ENCODE peak calls at places on chromosome 10, in five cellular contexts. One of them, this sample, is unnamed.

GRCh38 chr10:31064334-31064733 is 32.7 kb upstream of the ZNF438 start:
- DNase-seq in mammary epithelial cell: peak
- DNase-seq in choroid plexus epithelial cell: peak
- DNase-seq in dorsolateral prefrontal cortex: peak
- DNase-seq in ascending aorta: no peak
- DNase-seq in this sample: no peak

GRCh38 chr10:30742471-30742870 is 112.9 kb upstream of the LYZL2 start:
- DNase-seq in mammary epithelial cell: no peak
- DNase-seq in ascending aorta: no peak
- DNase-seq in choroid plexus epithelial cell: no peak
- DNase-seq in dorsolateral prefrontal cortex: no peak
- DNase-seq in this sample: no peak

GRCh38 chr10:93062499-93063216 is 2.1 kb downstream of the CYP26C1 start:
- DNase-seq in mammary epithelial cell: peak
- DNase-seq in ascending aorta: no peak
- DNase-seq in dorsolateral prefrontal cortex: no peak
- DNase-seq in choroid plexus epithelial cell: peak
- DNase-seq in this sample: no peak

GRCh38 chr10:95513941-95514392 is 47.2 kb downstream of the SORBS1 start:
- DNase-seq in dorsolateral prefrontal cortex: peak
- DNase-seq in choroid plexus epithelial cell: peak
- DNase-seq in ascending aorta: peak
- DNase-seq in mammary epithelial cell: peak
- DNase-seq in this sample: no peak

GRCh38 chr10:95295031-95295755 is 4.4 kb upstream of the PDLIM1 start:
- DNase-seq in dorsolateral prefrontal cortex: no peak
- DNase-seq in mammary epithelial cell: peak
- DNase-seq in choroid plexus epithelial cell: peak
- DNase-seq in ascending aorta: no peak
- DNase-seq in this sample: no peak

GRCh38 chr10:77264107-77264506 is 373.5 kb downstream of the KCNMA1 start:
- DNase-seq in ascending aorta: no peak
- DNase-seq in dorsolateral prefrontal cortex: no peak
- DNase-seq in choroid plexus epithelial cell: no peak
- DNase-seq in mammary epithelial cell: no peak
- DNase-seq in this sample: no peak

GRCh38 chr10:25048463-25048862 is 32.1 kb downstream of the THNSL1 start:
- DNase-seq in dorsolateral prefrontal cortex: no peak
- DNase-seq in ascending aorta: no peak
- DNase-seq in choroid plexus epithelial cell: no peak
- DNase-seq in mammary epithelial cell: no peak
- DNase-seq in this sample: no peak

GRCh38 chr10:18684953-18685352 is 25.7 kb downstream of the ARL5B start:
- DNase-seq in ascending aorta: no peak
- DNase-seq in mammary epithelial cell: no peak
- DNase-seq in dorsolateral prefrontal cortex: no peak
- DNase-seq in choroid plexus epithelial cell: no peak
- DNase-seq in this sample: no peak

GRCh38 chr10:71880425-71881306 is 29.6 kb upstream of the PSAP start:
- DNase-seq in choroid plexus epithelial cell: no peak
- DNase-seq in dorsolateral prefrontal cortex: peak
- DNase-seq in ascending aorta: no peak
- DNase-seq in mammary epithelial cell: no peak
- DNase-seq in this sample: no peak

GRCh38 chr10:130769146-130770017 is 542.1 kb downstream of the TCERG1L start:
- DNase-seq in dorsolateral prefrontal cortex: no peak
- DNase-seq in choroid plexus epithelial cell: no peak
- DNase-seq in ascending aorta: no peak
- DNase-seq in mammary epithelial cell: no peak
- DNase-seq in this sample: no peak

GRCh38 chr10:36452851-36453250 is 672.5 kb upstream of the ANKRD30A start:
- DNase-seq in choroid plexus epithelial cell: no peak
- DNase-seq in dorsolateral prefrontal cortex: no peak
- DNase-seq in mammary epithelial cell: peak
- DNase-seq in ascending aorta: no peak
- DNase-seq in this sample: no peak

GRCh38 chr10:30873408-30873807 is 158.3 kb downstream of the ZNF438 start:
- DNase-seq in dorsolateral prefrontal cortex: no peak
- DNase-seq in ascending aorta: no peak
- DNase-seq in choroid plexus epithelial cell: no peak
- DNase-seq in mammary epithelial cell: no peak
- DNase-seq in this sample: no peak

GRCh38 chr10:96416643-96417042 is 57.8 kb upstream of the OPALIN start:
- DNase-seq in ascending aorta: no peak
- DNase-seq in choroid plexus epithelial cell: peak
- DNase-seq in mammary epithelial cell: peak
- DNase-seq in dorsolateral prefrontal cortex: peak
- DNase-seq in this sample: no peak

GRCh38 chr10:58856508-58857240 is 319.8 kb upstream of the PHYHIPL start:
- DNase-seq in dorsolateral prefrontal cortex: peak
- DNase-seq in ascending aorta: peak
- DNase-seq in choroid plexus epithelial cell: peak
- DNase-seq in mammary epithelial cell: peak
- DNase-seq in this sample: no peak

GRCh38 chr10:43091846-43092245 is 15.0 kb downstream of the RET start:
- DNase-seq in dorsolateral prefrontal cortex: no peak
- DNase-seq in choroid plexus epithelial cell: no peak
- DNase-seq in mammary epithelial cell: no peak
- DNase-seq in ascending aorta: no peak
- DNase-seq in this sample: no peak

GRCh38 chr10:26085549-26085948 is 131.0 kb upstream of the GAD2 start:
- DNase-seq in mammary epithelial cell: no peak
- DNase-seq in ascending aorta: no peak
- DNase-seq in choroid plexus epithelial cell: no peak
- DNase-seq in dorsolateral prefrontal cortex: no peak
- DNase-seq in this sample: no peak

GRCh38 chr10:124703778-124704427 is 40.3 kb downstream of the FAM53B start:
- DNase-seq in dorsolateral prefrontal cortex: peak
- DNase-seq in ascending aorta: no peak
- DNase-seq in choroid plexus epithelial cell: peak
- DNase-seq in mammary epithelial cell: no peak
- DNase-seq in this sample: no peak

GRCh38 chr10:43078175-43078985 is 1.5 kb downstream of the RET start:
- DNase-seq in ascending aorta: no peak
- DNase-seq in mammary epithelial cell: no peak
- DNase-seq in choroid plexus epithelial cell: no peak
- DNase-seq in dorsolateral prefrontal cortex: no peak
- DNase-seq in this sample: no peak

GRCh38 chr10:70164179-70164578 is 6.1 kb downstream of the SAR1A start:
- DNase-seq in mammary epithelial cell: no peak
- DNase-seq in dorsolateral prefrontal cortex: no peak
- DNase-seq in choroid plexus epithelial cell: no peak
- DNase-seq in ascending aorta: no peak
- DNase-seq in this sample: no peak

GRCh38 chr10:48414778-48415177 is 108.3 kb downstream of the MAPK8 start:
- DNase-seq in ascending aorta: no peak
- DNase-seq in dorsolateral prefrontal cortex: no peak
- DNase-seq in choroid plexus epithelial cell: no peak
- DNase-seq in mammary epithelial cell: peak
- DNase-seq in this sample: no peak

GRCh38 chr10:33559105-33559504 is 224.6 kb upstream of the NRP1 start:
- DNase-seq in mammary epithelial cell: peak
- DNase-seq in choroid plexus epithelial cell: peak
- DNase-seq in ascending aorta: no peak
- DNase-seq in dorsolateral prefrontal cortex: no peak
- DNase-seq in this sample: no peak

GRCh38 chr10:98908868-98909267 is 326.8 kb downstream of the HPSE2 start:
- DNase-seq in choroid plexus epithelial cell: no peak
- DNase-seq in ascending aorta: no peak
- DNase-seq in mammary epithelial cell: no peak
- DNase-seq in dorsolateral prefrontal cortex: no peak
- DNase-seq in this sample: no peak

GRCh38 chr10:100571069-100571817 is 35.5 kb downstream of the HIF1AN start:
- DNase-seq in dorsolateral prefrontal cortex: no peak
- DNase-seq in mammary epithelial cell: no peak
- DNase-seq in ascending aorta: peak
- DNase-seq in choroid plexus epithelial cell: no peak
- DNase-seq in this sample: no peak

GRCh38 chr10:100570518-100570865 is 34.7 kb downstream of the HIF1AN start:
- DNase-seq in dorsolateral prefrontal cortex: no peak
- DNase-seq in mammary epithelial cell: no peak
- DNase-seq in choroid plexus epithelial cell: no peak
- DNase-seq in ascending aorta: peak
- DNase-seq in this sample: no peak

GRCh38 chr10:100568937-100569336 is 33.2 kb downstream of the HIF1AN start:
- DNase-seq in choroid plexus epithelial cell: no peak
- DNase-seq in mammary epithelial cell: no peak
- DNase-seq in dorsolateral prefrontal cortex: no peak
- DNase-seq in ascending aorta: peak
- DNase-seq in this sample: no peak

GRCh38 chr10:100567826-100568225 is 32.1 kb downstream of the HIF1AN start:
- DNase-seq in choroid plexus epithelial cell: no peak
- DNase-seq in mammary epithelial cell: no peak
- DNase-seq in ascending aorta: peak
- DNase-seq in dorsolateral prefrontal cortex: no peak
- DNase-seq in this sample: no peak

GRCh38 chr10:100569687-100570517 is 34.2 kb downstream of the HIF1AN start:
- DNase-seq in dorsolateral prefrontal cortex: no peak
- DNase-seq in choroid plexus epithelial cell: no peak
- DNase-seq in ascending aorta: peak
- DNase-seq in mammary epithelial cell: no peak
- DNase-seq in this sample: no peak
- TF ChIP-seq CTCF in dorsolateral prefrontal cortex: no peak
- TF ChIP-seq CTCF in choroid plexus epithelial cell: peak
- TF ChIP-seq CTCF in ascending aorta: no peak
- TF ChIP-seq CTCF in mammary epithelial cell: no peak
- TF ChIP-seq CTCF in this sample: no peak

DNA sequence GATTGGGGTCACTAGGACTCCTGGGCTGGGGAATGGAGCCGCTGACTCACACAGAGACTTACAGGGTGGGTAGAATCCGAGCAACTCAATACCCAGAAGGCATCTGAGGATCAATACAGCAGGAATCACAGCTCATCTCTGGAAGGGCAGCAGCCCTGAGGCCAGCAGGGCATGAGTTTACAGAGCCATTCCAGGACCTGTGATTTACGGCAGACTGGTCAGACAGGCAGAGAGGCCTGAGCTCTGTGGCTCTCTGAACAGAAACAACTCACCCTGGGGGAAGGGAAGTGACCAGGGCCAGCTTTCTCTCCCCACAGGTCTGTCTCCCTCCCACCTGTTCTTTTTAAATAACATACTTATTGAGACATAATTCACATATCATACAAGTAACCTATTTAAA is 88.2 kb upstream of the CXCL12 start:
- DNase-seq in ascending aorta: no peak
- DNase-seq in dorsolateral prefrontal cortex: no peak
- DNase-seq in choroid plexus epithelial cell: no peak
- DNase-seq in mammary epithelial cell: no peak
- DNase-seq in this sample: no peak
- TF ChIP-seq CTCF in ascending aorta: no peak
- TF ChIP-seq CTCF in dorsolateral prefrontal cortex: no peak
- TF ChIP-seq CTCF in choroid plexus epithelial cell: no peak
- TF ChIP-seq CTCF in mammary epithelial cell: no peak
- TF ChIP-seq CTCF in this sample: no peak

GRCh38 chr10:113213041-113213440 is 263.0 kb downstream of the TCF7L2 start:
- DNase-seq in ascending aorta: no peak
- DNase-seq in mammary epithelial cell: peak
- DNase-seq in dorsolateral prefrontal cortex: no peak
- DNase-seq in choroid plexus epithelial cell: no peak
- DNase-seq in this sample: no peak

GRCh38 chr10:113216068-113216467 is 266.0 kb downstream of the TCF7L2 start:
- DNase-seq in choroid plexus epithelial cell: no peak
- DNase-seq in dorsolateral prefrontal cortex: no peak
- DNase-seq in ascending aorta: no peak
- DNase-seq in mammary epithelial cell: peak
- DNase-seq in this sample: no peak

GRCh38 chr10:113219446-113219845 is 269.4 kb downstream of the TCF7L2 start:
- DNase-seq in dorsolateral prefrontal cortex: no peak
- DNase-seq in mammary epithelial cell: no peak
- DNase-seq in ascending aorta: no peak
- DNase-seq in choroid plexus epithelial cell: no peak
- DNase-seq in this sample: no peak

DNA sequence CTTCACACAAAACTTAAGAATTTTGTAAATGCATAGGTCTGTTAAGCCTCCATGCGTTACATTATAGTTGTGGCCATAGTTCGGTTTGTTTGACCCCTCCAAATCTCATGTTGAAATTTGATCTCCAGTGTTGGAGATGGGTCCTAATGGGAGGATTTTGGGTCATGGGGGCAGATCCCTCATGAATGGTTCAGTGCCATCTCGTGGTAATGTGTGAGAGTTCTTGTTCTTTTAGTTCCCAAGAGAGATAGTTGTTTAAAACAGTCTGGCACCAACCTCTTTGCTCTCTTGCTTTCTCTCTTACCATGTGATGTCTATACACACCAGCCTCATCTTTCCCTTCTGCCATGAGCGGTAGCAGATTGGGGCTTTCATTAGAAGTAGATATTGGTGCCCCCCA is 264.3 kb downstream of the TCF7L2 start:
- DNase-seq in choroid plexus epithelial cell: no peak
- DNase-seq in ascending aorta: no peak
- DNase-seq in dorsolateral prefrontal cortex: no peak
- DNase-seq in mammary epithelial cell: no peak
- DNase-seq in this sample: no peak
- TF ChIP-seq CTCF in choroid plexus epithelial cell: no peak
- TF ChIP-seq CTCF in ascending aorta: no peak
- TF ChIP-seq CTCF in dorsolateral prefrontal cortex: no peak
- TF ChIP-seq CTCF in mammary epithelial cell: no peak
- TF ChIP-seq CTCF in this sample: no peak

GRCh38 chr10:4073912-4074311 is 288.9 kb upstream of the KLF6 start:
- DNase-seq in mammary epithelial cell: peak
- DNase-seq in choroid plexus epithelial cell: peak
- DNase-seq in dorsolateral prefrontal cortex: no peak
- DNase-seq in ascending aorta: peak
- DNase-seq in this sample: no peak
- TF ChIP-seq CTCF in mammary epithelial cell: no peak
- TF ChIP-seq CTCF in choroid plexus epithelial cell: no peak
- TF ChIP-seq CTCF in dorsolateral prefrontal cortex: no peak
- TF ChIP-seq CTCF in ascending aorta: no peak
- TF ChIP-seq CTCF in this sample: no peak

GRCh38 chr10:63901228-63901627 is 380.0 kb downstream of the REEP3 start:
- DNase-seq in dorsolateral prefrontal cortex: no peak
- DNase-seq in mammary epithelial cell: no peak
- DNase-seq in ascending aorta: no peak
- DNase-seq in choroid plexus epithelial cell: no peak
- DNase-seq in this sample: no peak
- TF ChIP-seq CTCF in dorsolateral prefrontal cortex: no peak
- TF ChIP-seq CTCF in mammary epithelial cell: peak
- TF ChIP-seq CTCF in ascending aorta: no peak
- TF ChIP-seq CTCF in choroid plexus epithelial cell: peak
- TF ChIP-seq CTCF in this sample: no peak

This sample was measured in omental fat pad.